ENCODE peak calls at places on chromosomes 12 and 14, in nine cellular contexts. R is mammary epithelial cell, M is astrocyte of the spinal cord, E is GM23338, H is heart right ventricle, I is astrocyte, D is dorsolateral prefrontal cortex, J is endodermal cell, T is foreskin fibroblast. F is an unnamed sample.

GRCh38 chr14:39383026-39383626 is 49.1 kb downstream of the FBXO33 start:
- DNase-seq in M (no peak), D (no peak), T (no peak), I (no peak), E (no peak), J (no peak), H (no peak), R (no peak), F (no peak)

GRCh38 chr14:23173039-23173438 is 10.4 kb downstream of the SLC7A8 start:
- DNase-seq in T (no peak), H (no peak), D (no peak), E (no peak), J (no peak), M (no peak), R (no peak), I (no peak), F (no peak)

GRCh38 chr14:35696575-35696974 is 112.5 kb downstream of the RALGAPA1 start:
- DNase-seq in E (no peak), H (no peak), D (no peak), I (no peak), J (no peak), M (no peak), T (no peak), R (no peak), F (no peak)

GRCh38 chr12:24496755-24497154 is 452.1 kb downstream of the BCAT1 start:
- DNase-seq in D (no peak), M (peak), J (no peak), I (peak), T (peak), R (peak), E (no peak), H (no peak), F (peak)

GRCh38 chr14:89723930-89724915 is 230.3 kb downstream of the EFCAB11 start:
- DNase-seq in J (no peak), I (no peak), D (no peak), M (no peak), T (peak), H (no peak), E (no peak), R (no peak), F (no peak)

GRCh38 chr12:69442894-69443293 is 27.3 kb upstream of the FRS2 start:
- DNase-seq in M (peak), I (peak), D (no peak), E (no peak), J (peak), T (peak), R (peak), H (no peak), F (peak)

GRCh38 chr12:13167226-13167625 is 29.3 kb upstream of the EMP1 start:
- DNase-seq in E (no peak), T (no peak), M (no peak), I (no peak), J (no peak), D (no peak), H (no peak), R (peak), F (no peak)

GRCh38 chr12:52380271-52380694 is 5.2 kb downstream of the KRT84 start:
- DNase-seq in D (peak), T (no peak), M (peak), E (peak), J (peak), I (no peak), R (peak), H (no peak), F (peak)

GRCh38 chr14:68335312-68335711 is 457.6 kb downstream of the ZFP36L1 start:
- DNase-seq in J (no peak), H (no peak), M (no peak), R (no peak), I (no peak), E (no peak), D (no peak), T (no peak), F (no peak)

GRCh38 chr14:65750906-65751305 is 338.4 kb downstream of the FUT8 start:
- DNase-seq in T (no peak), E (no peak), J (no peak), D (no peak), I (no peak), R (no peak), M (no peak), H (no peak), F (no peak)

GRCh38 chr12:1913377-1914115 is 4.9 kb downstream of the CACNA2D4 start:
- DNase-seq in I (no peak), R (no peak), H (no peak), T (no peak), D (peak), E (no peak), J (peak), M (no peak), F (no peak)

GRCh38 chr12:26017484-26018211 is 59.2 kb downstream of the RASSF8 start:
- DNase-seq in E (peak), M (no peak), H (no peak), I (no peak), J (peak), D (no peak), T (no peak), R (peak), F (no peak)

GRCh38 chr14:74502236-74503019 is 8.9 kb downstream of the ISCA2 start:
- DNase-seq in E (peak), H (no peak), I (no peak), J (peak), D (no peak), T (no peak), M (no peak), R (peak), F (no peak)

GRCh38 chr12:43148711-43149110 is 403.3 kb downstream of the ADAMTS20 start:
- DNase-seq in M (no peak), E (no peak), R (peak), D (no peak), I (no peak), J (no peak), H (no peak), T (peak), F (no peak)

DNA sequence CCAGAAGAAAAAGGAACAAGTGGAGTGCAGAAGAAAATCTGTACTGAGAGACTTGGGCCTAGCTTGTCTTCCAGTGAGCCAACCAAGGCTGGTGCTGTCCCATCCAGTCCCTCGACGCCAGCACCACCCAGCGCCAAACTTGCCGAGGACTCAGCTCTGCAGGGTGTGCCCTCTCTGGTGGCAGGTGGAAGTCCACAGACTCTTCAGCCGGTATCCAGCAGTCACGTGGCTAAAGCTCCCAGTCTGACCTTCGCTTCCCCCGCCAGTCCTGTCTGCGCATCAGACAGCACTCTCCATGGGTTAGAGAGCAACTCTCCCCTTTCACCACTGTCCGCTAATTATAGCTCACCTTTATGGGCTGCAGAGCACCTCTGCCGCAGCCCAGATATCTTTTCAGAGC is 15.6 kb downstream of the CIPC start:
- DNase-seq in R (no peak), T (no peak), I (no peak), E (no peak), D (no peak), M (no peak), H (peak), J (no peak), F (no peak)
- TF ChIP-seq CTCF in R (no peak), T (no peak), I (no peak), E (no peak), D (no peak), M (no peak), H (peak), J (peak), F (no peak)

DNA sequence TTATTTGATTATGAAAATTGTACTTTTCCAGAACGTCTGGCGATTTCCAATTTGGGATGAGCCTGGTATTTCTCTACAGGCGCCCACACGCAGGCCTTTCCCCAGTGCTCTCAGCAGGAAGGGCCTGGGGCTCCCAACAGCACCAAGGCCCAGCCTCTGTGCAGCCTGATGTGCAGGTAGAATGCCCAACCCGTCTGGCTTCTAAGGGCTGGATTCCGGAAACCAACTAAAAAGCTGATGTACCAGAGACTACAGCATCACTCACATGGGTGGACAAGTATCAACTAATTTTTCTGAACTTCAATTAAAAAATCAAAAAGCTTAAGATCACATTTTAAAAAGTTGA is 25.8 kb downstream of the CDC42BPB start:
- DNase-seq in D (no peak), M (no peak), R (no peak), J (no peak), T (no peak), E (no peak), I (no peak), H (no peak), F (no peak)
- H3K4me3 ChIP-seq in D (no peak), M (no peak), R (no peak), J (no peak), T (no peak), E (no peak), I (no peak), H (no peak), F (no peak)

GRCh38 chr12:18246057-18246456 is 15.3 kb upstream of the PIK3C2G start:
- DNase-seq in E (peak), I (no peak), J (no peak), R (no peak), H (no peak), T (no peak), M (no peak), D (no peak), F (no peak)
- TF ChIP-seq CTCF in E (peak), I (peak), J (peak), R (peak), H (no peak), T (peak), M (peak), D (no peak), F (peak)

GRCh38 chr12:123149088-123149827 is 1.6 kb downstream of the PITPNM2 start:
- DNase-seq in H (no peak), T (no peak), E (no peak), R (no peak), I (no peak), M (no peak), J (peak), D (no peak), F (no peak)
- H3K4me3 ChIP-seq in H (peak), T (peak), E (peak), R (peak), I (peak), M (peak), J (peak), D (peak), F (peak)

DNA sequence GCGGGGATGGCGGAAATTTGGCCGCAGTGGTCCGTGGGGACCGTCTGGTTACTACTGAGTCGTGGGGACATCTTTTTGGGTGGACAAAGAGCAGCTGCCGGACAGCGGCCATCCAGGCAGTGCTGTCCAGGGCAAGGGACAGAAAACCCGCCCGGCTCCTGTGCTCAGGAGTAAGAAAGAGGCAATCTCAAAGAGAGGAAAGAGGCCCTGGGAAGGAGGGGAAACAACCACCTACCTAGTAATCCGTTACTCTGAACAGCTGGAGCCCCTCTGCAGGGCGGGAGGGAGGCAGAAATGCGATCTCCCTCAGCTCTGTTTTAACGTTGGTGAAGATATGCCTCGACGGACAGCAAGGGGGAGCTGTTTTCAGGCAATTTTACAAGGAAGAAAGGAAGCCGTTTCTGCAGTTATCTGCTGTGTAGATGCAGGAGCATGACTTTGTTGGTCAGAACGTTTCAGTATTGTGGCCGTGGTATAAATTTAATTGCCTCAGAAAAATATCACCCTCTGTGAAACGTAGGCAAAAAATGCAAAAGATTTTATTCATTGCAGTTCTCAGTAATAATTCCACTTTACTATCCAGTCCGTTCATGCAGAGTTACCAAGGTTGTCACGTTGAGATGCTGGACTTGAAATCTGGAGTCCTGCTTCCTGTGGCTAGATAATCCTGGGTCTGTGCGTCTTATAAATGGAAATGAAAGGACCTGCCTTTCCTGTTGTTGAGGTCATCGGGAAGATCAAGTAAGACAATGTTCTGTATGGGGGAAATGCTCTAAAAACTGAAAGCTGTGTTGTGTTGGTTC is 1.1 kb upstream of the AVPR1A start:
- DNase-seq in T (peak), M (peak), D (peak), H (peak), I (peak), R (peak), E (peak), J (peak), F (peak)
- TF ChIP-seq CTCF in T (peak), M (peak), D (peak), H (peak), I (peak), R (peak), E (peak), J (peak), F (peak)

DNA sequence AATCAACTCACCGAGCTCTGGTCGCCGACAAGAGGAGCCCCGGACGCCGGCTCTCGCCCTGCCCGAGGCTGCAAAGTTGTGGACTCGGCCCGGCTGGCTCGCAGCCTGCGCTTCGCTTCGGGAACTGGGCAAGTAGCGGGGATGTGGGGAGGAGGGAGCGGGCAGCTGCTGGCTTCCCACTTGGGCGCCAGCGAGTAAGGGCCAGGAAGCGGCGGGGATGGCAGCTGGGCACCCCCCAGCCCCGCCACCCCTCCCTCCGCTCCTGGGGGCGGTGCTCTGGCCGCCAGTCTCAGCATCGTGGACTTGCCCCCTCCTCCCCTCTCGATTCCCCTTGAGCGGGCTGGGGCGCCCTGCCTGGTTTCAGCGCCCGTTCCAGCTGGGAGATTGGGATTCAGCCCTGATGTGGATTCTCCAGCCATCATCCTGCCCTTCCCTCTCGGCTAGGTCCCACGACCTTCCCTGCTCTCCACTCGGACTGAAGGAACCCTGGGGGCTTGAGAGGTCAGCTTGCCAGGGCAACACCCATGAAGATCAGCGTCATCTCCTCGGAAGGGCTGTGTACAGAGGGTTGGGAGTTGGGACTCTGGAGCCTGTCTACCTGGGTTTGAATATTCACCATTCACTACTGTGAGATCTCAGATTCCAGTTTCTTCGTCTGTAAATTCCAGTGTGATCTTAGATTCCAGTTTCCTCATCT is at the start of gene ZDHHC22:
- DNase-seq in T (no peak), E (peak), D (peak), R (no peak), M (no peak), I (no peak), J (peak), H (no peak), F (no peak)
- H3K4me3 ChIP-seq in T (peak), E (peak), D (peak), R (no peak), M (peak), I (peak), J (peak), H (peak), F (peak)

GRCh38 chr12:31702047-31702446 is 26.8 kb downstream of the AMN1 start:
- DNase-seq in T (peak), M (peak), R (peak), I (peak), E (peak), J (peak), D (no peak), H (no peak), F (no peak)
- TF ChIP-seq CTCF in T (peak), M (no peak), R (peak), I (no peak), E (peak), J (peak), D (no peak), H (peak), F (peak)

F was measured in brain microvascular endothelial cell.